ENCODE peak calls at places on chromosomes 12 and 14, in nine cellular contexts. W is HCT116; B is upper lobe of right lung; F is hepatocyte; U is CD8-positive, alpha-beta T cell; E is PC-3; I is substantia nigra; A is RWPE1; Q is lung. D is an unnamed sample.

GRCh38 chr12:131871677-131872076 is 22.7 kb upstream of the ULK1 start:
- DNase-seq in I (no peak), Q (no peak), U (no peak), W (no peak), B (no peak), A (no peak), F (no peak), E (no peak), D (no peak)

GRCh38 chr12:14540801-14541462 is 26.8 kb downstream of the PLBD1 start:
- DNase-seq in U (no peak), Q (no peak), E (peak; percentile 73), F (no peak), B (no peak), I (no peak), A (no peak), W (no peak), D (no peak)

GRCh38 chr14:70782361-70782760 is 27.0 kb downstream of the MAP3K9 start:
- DNase-seq in W (no peak), A (peak; percentile 90), U (no peak), E (peak; percentile 95), F (no peak), I (no peak), Q (peak; percentile 36), B (no peak), D (no peak)

GRCh38 chr14:60508707-60509437 is at the start of gene SIX6:
- DNase-seq in A (peak; percentile 16), E (no peak), F (peak; percentile 49), B (peak; percentile 59), U (no peak), I (no peak), W (no peak), Q (no peak), D (no peak)

GRCh38 chr12:57527184-57527583 is 4.6 kb downstream of the MBD6 start:
- DNase-seq in F (no peak), I (no peak), A (no peak), B (no peak), E (no peak), W (no peak), Q (no peak), U (no peak), D (no peak)

GRCh38 chr14:74014299-74014698 is 4.8 kb downstream of the ENTPD5 start:
- DNase-seq in I (no peak), E (no peak), B (no peak), A (no peak), F (peak; percentile 44), Q (no peak), U (no peak), W (no peak), D (no peak)

GRCh38 chr12:68034567-68034966 is 45.3 kb downstream of the IFNG-AS1 start:
- DNase-seq in A (no peak), F (no peak), W (no peak), I (no peak), U (no peak), Q (no peak), E (no peak), B (no peak), D (no peak)

GRCh38 chr12:29131539-29131938 is 17.5 kb upstream of the FAR2 start:
- DNase-seq in F (no peak), E (peak; percentile 19), A (no peak), U (no peak), B (no peak), W (no peak), Q (no peak), I (no peak), D (no peak)

GRCh38 chr12:22029491-22029890 is 16.5 kb upstream of the CMAS start:
- DNase-seq in B (no peak), W (no peak), E (no peak), U (no peak), I (no peak), F (no peak), Q (no peak), A (no peak), D (no peak)

GRCh38 chr12:70241845-70242244 is 1.4 kb upstream of the CNOT2 start:
- DNase-seq in E (no peak), U (no peak), I (no peak), A (no peak), Q (no peak), F (no peak), B (no peak), W (no peak), D (no peak)

GRCh38 chr12:18281941-18282340 is 20.6 kb downstream of the PIK3C2G start:
- DNase-seq in E (no peak), A (no peak), F (no peak), Q (no peak), W (no peak), B (no peak), U (no peak), I (no peak), D (no peak)

GRCh38 chr14:51081209-51081608 is 13.7 kb downstream of the TRIM9 start:
- DNase-seq in W (no peak), E (no peak), A (no peak), Q (no peak), U (no peak), F (no peak), B (no peak), I (no peak), D (no peak)

GRCh38 chr12:6222009-6222702 is 22.0 kb downstream of the CD9 start:
- DNase-seq in F (no peak), W (no peak), E (peak; percentile 75), I (no peak), A (no peak), B (no peak), U (no peak), Q (no peak), D (peak; percentile 29)

GRCh38 chr12:33813536-33813935 is 208.8 kb upstream of the ALG10 start:
- DNase-seq in I (no peak), W (no peak), A (no peak), Q (no peak), E (no peak), U (no peak), B (no peak), F (no peak), D (no peak)

GRCh38 chr12:33817713-33818112 is 204.6 kb upstream of the ALG10 start:
- DNase-seq in B (no peak), W (no peak), F (no peak), E (no peak), Q (no peak), U (no peak), I (no peak), A (no peak), D (no peak)

DNA sequence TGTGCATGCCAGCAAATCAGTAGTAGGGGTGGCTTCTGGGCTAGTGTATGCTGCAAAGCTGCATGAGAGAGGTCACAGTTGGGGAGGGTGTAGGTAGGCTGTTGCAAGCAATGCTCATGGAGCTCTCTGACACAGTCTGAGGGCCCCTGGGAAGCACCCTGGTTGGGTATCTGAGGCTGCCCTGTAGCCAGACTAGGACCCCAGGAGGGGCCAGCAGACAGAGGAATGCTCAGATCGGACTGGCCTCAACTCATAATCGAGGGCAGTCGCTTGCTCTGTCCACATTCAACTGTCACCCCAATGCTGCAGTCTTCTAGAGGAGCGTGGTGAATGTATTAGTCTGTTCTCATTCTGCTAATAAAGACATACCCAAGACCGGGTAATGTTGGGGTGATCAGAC is 204.0 kb upstream of the ALG10 start:
- DNase-seq in F (no peak), E (no peak), U (no peak), A (no peak), I (no peak), Q (no peak), W (no peak), B (no peak), D (no peak)
- H3K27ac ChIP-seq in F (no peak overlapping the region), E (no peak overlapping the region), U (no peak overlapping the region), A (no peak overlapping the region), I (no peak overlapping the region), Q (no peak overlapping the region), W (no peak overlapping the region), B (no peak overlapping the region), D (no peak overlapping the region)

GRCh38 chr14:21261824-21262223 is 7.4 kb downstream of the HNRNPC start:
- DNase-seq in F (no peak), E (no peak), B (no peak), Q (no peak), I (no peak), W (no peak), A (no peak), U (no peak), D (no peak)
- H3K27ac ChIP-seq in F (no peak overlapping the region), E (no peak overlapping the region), B (no peak overlapping the region), Q (no peak overlapping the region), I (no peak overlapping the region), W (no peak overlapping the region), A (no peak overlapping the region), U (no peak overlapping the region), D (no peak overlapping the region)

GRCh38 chr14:76773188-76773885 is 12.1 kb downstream of the VASH1 start:
- DNase-seq in B (peak; percentile 81), F (peak; percentile 83), U (no peak), I (no peak), W (no peak), Q (peak; percentile 59), A (peak; percentile 67), E (peak; percentile 80), D (no peak)
- H3K27ac ChIP-seq in B (peak overlapping the region; percentile 79), F (peak overlapping the region; percentile 52), U (no peak overlapping the region), I (peak overlapping the region; percentile 69), W (peak overlapping the region; percentile 4), Q (peak overlapping the region; percentile 89), A (peak overlapping the region; percentile 10), E (no peak overlapping the region), D (peak overlapping the region; percentile 60)

GRCh38 chr12:26340649-26341048 is 145.3 kb downstream of the SSPN start:
- DNase-seq in E (no peak), I (peak; percentile 57), A (no peak), F (no peak), U (no peak), Q (no peak), B (no peak), W (no peak), D (no peak)

GRCh38 chr12:26339976-26340375 is 144.6 kb downstream of the SSPN start:
- DNase-seq in U (no peak), B (no peak), W (no peak), F (no peak), I (no peak), Q (no peak), A (no peak), E (no peak), D (no peak)

GRCh38 chr12:26331960-26332359 is 136.6 kb downstream of the SSPN start:
- DNase-seq in A (no peak), B (no peak), F (no peak), Q (no peak), U (no peak), W (no peak), I (no peak), E (no peak), D (no peak)

GRCh38 chr12:26338574-26339572 is 143.5 kb downstream of the SSPN start:
- DNase-seq in W (peak; percentile 41), E (peak; percentile 80), B (no peak), F (no peak), U (no peak), A (peak; percentile 62), Q (no peak), I (peak; percentile 73), D (no peak)

DNA sequence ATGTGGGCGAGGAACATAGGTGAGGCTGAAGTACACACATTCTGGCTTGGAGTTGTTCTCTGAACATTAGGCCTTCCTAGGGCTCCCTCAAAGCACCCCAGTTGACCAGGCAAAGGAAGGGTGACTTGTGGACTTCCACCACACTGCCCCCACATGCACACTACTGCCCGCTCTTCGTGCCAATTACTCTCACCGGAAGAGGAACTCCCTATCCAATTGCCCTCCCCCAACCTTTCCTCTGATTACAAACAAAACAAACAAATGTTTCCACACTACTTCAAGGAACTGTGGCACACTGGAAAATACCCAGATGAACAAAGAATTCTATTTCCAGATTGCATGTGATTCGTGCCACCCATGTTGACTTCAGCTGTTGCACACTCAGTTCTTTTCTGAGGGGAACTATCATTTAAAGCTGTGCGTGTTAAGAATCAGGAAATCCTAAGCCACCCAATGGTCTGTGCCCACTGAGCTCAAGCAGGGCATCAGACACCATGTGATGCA is 139.3 kb downstream of the SSPN start:
- DNase-seq in A (no peak), W (no peak), E (peak; percentile 28), F (no peak), U (no peak), I (peak; percentile 29), B (no peak), Q (no peak), D (no peak)
- H3K27ac ChIP-seq in A (no peak overlapping the region), W (no peak overlapping the region), E (no peak overlapping the region), F (no peak overlapping the region), U (no peak overlapping the region), I (peak overlapping the region; percentile 63), B (no peak overlapping the region), Q (no peak overlapping the region), D (no peak overlapping the region)